ENCODE peak calls at places on chromosomes 6 and 20, in four cellular contexts. H, F, P and U are unnamed samples.
A peak's percentile ranks its signal among the peaks of the same experiment; 100 is the strongest.

GRCh38 chr20:40860487-40860902 is 168.1 kb upstream of the TOP1 start:
- DNase-seq in H (no peak), F (peak; percentile 14), P (no peak), U (peak; percentile 67)

GRCh38 chr6:31945507-31946369 is at the start of gene CFB:
- DNase-seq in H (peak; percentile 83), F (peak; percentile 94), P (no peak), U (peak; percentile 85)

GRCh38 chr20:2210646-2211556 is 84.9 kb upstream of the TGM3 start:
- DNase-seq in H (no peak), F (peak; percentile 72), P (peak; percentile 67), U (peak; percentile 59)

GRCh38 chr6:39421383-39422225 is 99.1 kb upstream of the KCNK16 start:
- DNase-seq in H (no peak), F (peak; percentile 39), P (no peak), U (no peak)

GRCh38 chr6:134165827-134166226 is 113.4 kb upstream of the SLC2A12 start:
- DNase-seq in H (no peak), F (no peak), P (no peak), U (no peak)

GRCh38 chr6:131831392-131831791 is 23.6 kb downstream of the ENPP1 start:
- DNase-seq in H (peak; percentile 81), F (peak; percentile 61), P (no peak), U (no peak)

GRCh38 chr20:59560588-59561227 is 43.6 kb upstream of the PHACTR3 start:
- DNase-seq in H (peak; percentile 6), F (peak; percentile 43), P (no peak), U (peak; percentile 82)

GRCh38 chr6:90302320-90302719 is 5.7 kb upstream of the BACH2 start:
- DNase-seq in H (no peak), F (no peak), P (no peak), U (no peak)

GRCh38 chr6:12751694-12752304 is 35.2 kb downstream of the PHACTR1 start:
- DNase-seq in H (peak; percentile 60), F (peak; percentile 66), P (no peak), U (peak; percentile 49)

GRCh38 chr6:43669922-43670622 is 17.5 kb downstream of the MRPS18A start:
- DNase-seq in H (peak; percentile 5), F (no peak), P (no peak), U (no peak)

GRCh38 chr6:39496951-39497350 is 174.4 kb upstream of the KCNK16 start:
- DNase-seq in H (no peak), F (peak; percentile 74), P (no peak), U (no peak)

GRCh38 chr20:63328026-63328700 is 33.0 kb downstream of the CHRNA4 start:
- DNase-seq in H (no peak), F (no peak), P (no peak), U (no peak)